ENCODE peak calls at places on chromosomes 5 and 9, in nine cellular contexts. O is hippocampal formation; Q is dorsolateral prefrontal cortex; N is neural crest cell; J is NCI-H1092 treated with DMSO at 0.1 percent for 48 hours; Z is stimulated activated CD4-positive, alpha-beta T cell treated with anti-CD3 and anti-CD28 coated beads, TNF-alpha, amount 100 ng/mL, for 24 hours; D is RPMI8226; V is MCF 10A; G is osteoblast. S is an unnamed sample.

GRCh38 chr9:38068866-38069628 is at the start of gene SHB:
- DNase-seq in V (peak; percentile 53), N (peak; percentile 62), Q (peak; percentile 79), Z (peak; percentile 69), G (peak; percentile 99), J (peak; percentile 91), O (peak; percentile 73), D (peak; percentile 84), S (no peak)

GRCh38 chr5:2270467-2270866 is 387.7 kb upstream of the IRX4 start:
- DNase-seq in Z (no peak), V (no peak), G (no peak), N (no peak), D (peak; percentile 11), J (no peak), O (no peak), Q (no peak), S (no peak)

GRCh38 chr9:2157277-2158105 is 142.3 kb downstream of the SMARCA2 start:
- DNase-seq in N (no peak), Z (no peak), V (peak; percentile 56), J (no peak), G (peak; percentile 68), D (peak; percentile 64), Q (peak; percentile 57), O (no peak), S (peak; percentile 46)

GRCh38 chr5:7897014-7897600 is 28.2 kb downstream of the MTRR start:
- DNase-seq in Q (no peak), O (no peak), N (peak; percentile 39), Z (no peak), G (peak; percentile 53), V (peak; percentile 74), J (peak; percentile 7), D (peak; percentile 24), S (peak; percentile 37)

GRCh38 chr9:90099262-90099982 is 494.6 kb downstream of the GADD45G start:
- DNase-seq in G (no peak), J (peak; percentile 59), Q (no peak), Z (no peak), O (peak; percentile 24), V (peak; percentile 29), D (no peak), N (no peak), S (no peak)

GRCh38 chr5:166625210-166625865 is 1666.1 kb upstream of the WWC1 start:
- DNase-seq in Q (no peak), Z (no peak), V (no peak), O (no peak), G (no peak), D (no peak), J (no peak), N (no peak), S (no peak)

GRCh38 chr9:33988219-33988890 is 60.3 kb downstream of the UBAP2 start:
- DNase-seq in Z (peak; percentile 8), O (no peak), Q (no peak), V (peak; percentile 68), D (peak; percentile 60), G (no peak), N (no peak), J (no peak), S (no peak)

GRCh38 chr5:138386290-138386689 is 33.8 kb downstream of the KDM3B start:
- DNase-seq in G (no peak), V (no peak), Q (peak; percentile 26), J (no peak), D (no peak), N (no peak), O (no peak), Z (no peak), S (no peak)

GRCh38 chr5:81208904-81209303 is 24.2 kb upstream of the CKMT2 start:
- DNase-seq in Z (no peak), Q (no peak), G (no peak), D (no peak), J (no peak), O (no peak), V (no peak), N (no peak), S (no peak)

GRCh38 chr9:121559183-121559582 is 59.5 kb upstream of the GGTA1 start:
- DNase-seq in Q (no peak), G (no peak), V (no peak), Z (no peak), O (no peak), J (no peak), D (no peak), N (no peak), S (no peak)

GRCh38 chr5:33231935-33232334 is 208.8 kb upstream of the TARS1 start:
- DNase-seq in Z (no peak), O (no peak), J (no peak), G (peak; percentile 3), D (no peak), V (no peak), N (no peak), Q (no peak), S (peak; percentile 69)

GRCh38 chr5:2686296-2686695 is 65.2 kb downstream of the IRX2 start:
- DNase-seq in G (no peak), V (peak; percentile 54), Z (no peak), Q (no peak), D (no peak), O (no peak), N (no peak), J (no peak), S (no peak)

GRCh38 chr5:67581203-67581602 is 384.6 kb upstream of the CD180 start:
- DNase-seq in N (no peak), Z (no peak), V (peak; percentile 47), G (no peak), O (no peak), D (no peak), Q (no peak), J (no peak), S (peak; percentile 26)

GRCh38 chr9:76761448-76761847 is 2.8 kb upstream of the PCA3 start:
- DNase-seq in N (no peak), D (no peak), J (no peak), O (peak; percentile 25), G (no peak), Z (no peak), Q (no peak), V (peak; percentile 10), S (no peak)

GRCh38 chr9:130768265-130768664 is 66.8 kb upstream of the ABL1 start:
- DNase-seq in N (no peak), Z (no peak), D (no peak), J (no peak), Q (no peak), V (no peak), G (no peak), O (no peak), S (no peak)

GRCh38 chr9:18238752-18239151 is 235.2 kb upstream of the ADAMTSL1 start:
- DNase-seq in Z (no peak), V (peak; percentile 70), D (no peak), J (no peak), N (no peak), O (no peak), G (no peak), Q (no peak), S (no peak)

GRCh38 chr5:14420136-14420808 is 161.3 kb upstream of the OTULINL start:
- DNase-seq in Z (no peak), G (peak; percentile 77), V (no peak), O (no peak), Q (no peak), D (no peak), J (no peak), N (no peak), S (no peak)

GRCh38 chr5:6583049-6583880 is 49.6 kb downstream of the NSUN2 start:
- DNase-seq in D (peak; percentile 17), Z (no peak), O (no peak), G (peak; percentile 92), V (no peak), Q (peak; percentile 50), N (peak; percentile 38), J (peak; percentile 38), S (no peak)

GRCh38 chr5:143968071-143968878 is 156.3 kb downstream of the HMHB1 start:
- DNase-seq in G (peak; percentile 61), Z (no peak), O (peak; percentile 39), Q (no peak), V (peak; percentile 80), D (peak; percentile 27), N (no peak), J (peak; percentile 55), S (peak; percentile 27)

GRCh38 chr9:79189511-79189924 is 382.2 kb upstream of the TLE4 start:
- DNase-seq in N (no peak), G (peak; percentile 67), V (no peak), Q (no peak), Z (no peak), D (no peak), O (no peak), J (no peak), S (no peak)

GRCh38 chr5:77356740-77357139 is 135.4 kb downstream of the WDR41 start:
- DNase-seq in D (peak; percentile 11), Q (no peak), O (no peak), G (no peak), V (peak; percentile 67), J (no peak), N (no peak), Z (no peak), S (peak; percentile 83)

GRCh38 chr9:530681-531080 is 310.8 kb upstream of the DMRT1 start:
- DNase-seq in N (no peak), Z (no peak), Q (no peak), G (no peak), J (no peak), D (no peak), V (peak; percentile 87), O (no peak), S (no peak)

GRCh38 chr5:177085985-177086917 is at the start of gene FGFR4:
- DNase-seq in G (peak; percentile 97), Z (peak; percentile 31), J (peak; percentile 10), V (peak; percentile 80), O (no peak), D (peak; percentile 75), N (peak; percentile 41), Q (no peak), S (no peak)

GRCh38 chr5:93621340-93621872 is 38.4 kb downstream of the NR2F1 start:
- DNase-seq in Q (peak; percentile 87), Z (no peak), O (peak; percentile 71), G (peak; percentile 95), D (no peak), J (peak; percentile 84), N (peak; percentile 83), V (no peak), S (no peak)

GRCh38 chr5:140827704-140828401 is at the start of gene PCDHA6:
- DNase-seq in J (no peak), D (peak; percentile 4), G (no peak), Q (no peak), N (no peak), V (peak; percentile 48), Z (no peak), O (no peak), S (no peak)

GRCh38 chr9:35728041-35728971 is 3.7 kb downstream of the TLN1 start:
- DNase-seq in V (peak; percentile 85), N (peak; percentile 30), J (no peak), Z (no peak), D (no peak), O (no peak), Q (peak; percentile 31), G (peak; percentile 95), S (peak; percentile 69)

GRCh38 chr5:159571501-159572244 is 241.4 kb upstream of the IL12B start:
- DNase-seq in V (peak; percentile 51), D (no peak), G (no peak), O (no peak), N (no peak), J (peak; percentile 34), Q (no peak), Z (no peak), S (no peak)

GRCh38 chr5:122415481-122416120 is 103.6 kb downstream of the SNCAIP start:
- DNase-seq in Z (no peak), J (peak; percentile 33), V (peak; percentile 86), D (peak; percentile 62), Q (peak; percentile 17), N (peak; percentile 47), G (peak; percentile 71), O (peak; percentile 75), S (peak; percentile 38)

GRCh38 chr5:306011-306805 is 15.3 kb upstream of the AHRR start:
- DNase-seq in G (peak; percentile 74), V (no peak), N (no peak), J (no peak), D (no peak), Q (no peak), O (no peak), Z (no peak), S (no peak)

GRCh38 chr9:137878146-137878941 is 762 bp downstream of the CACNA1B start:
- DNase-seq in J (peak; percentile 46), D (peak; percentile 38), V (no peak), Z (no peak), N (peak; percentile 74), G (peak; percentile 95), O (no peak), Q (no peak), S (no peak)

GRCh38 chr9:99241106-99241505 is 19.0 kb downstream of the SEC61B start:
- DNase-seq in Q (no peak), N (no peak), J (no peak), V (no peak), G (no peak), D (no peak), O (peak; percentile 3), Z (no peak), S (no peak)